ENCODE peak calls at places on chromosomes 12 and 14, in five cellular contexts. One of them, this sample, is unnamed.

GRCh38 chr12:98137278-98137677 is 378.1 kb upstream of the TMPO start:
- DNase-seq in substantia nigra: no peak
- DNase-seq in AG04450: no peak
- DNase-seq in spleen: no peak
- DNase-seq in GM03348: no peak
- DNase-seq in this sample: no peak

GRCh38 chr14:53894456-53894855 is 62.2 kb downstream of the BMP4 start:
- DNase-seq in substantia nigra: no peak
- DNase-seq in AG04450: no peak
- DNase-seq in spleen: no peak
- DNase-seq in GM03348: peak
- DNase-seq in this sample: peak

GRCh38 chr12:88903333-88903732 is 323.1 kb upstream of the KITLG start:
- DNase-seq in substantia nigra: no peak
- DNase-seq in AG04450: no peak
- DNase-seq in spleen: no peak
- DNase-seq in GM03348: no peak
- DNase-seq in this sample: no peak

GRCh38 chr12:41188058-41188840 is at the start of gene PDZRN4:
- DNase-seq in substantia nigra: no peak
- DNase-seq in AG04450: no peak
- DNase-seq in spleen: peak
- DNase-seq in GM03348: peak
- DNase-seq in this sample: no peak

GRCh38 chr12:53611304-53611703 is 14.9 kb downstream of the ATF7 start:
- DNase-seq in substantia nigra: no peak
- DNase-seq in AG04450: no peak
- DNase-seq in spleen: no peak
- DNase-seq in GM03348: no peak
- DNase-seq in this sample: no peak

GRCh38 chr14:100748944-100749343 is 22.3 kb downstream of the DLK1 start:
- DNase-seq in substantia nigra: no peak
- DNase-seq in AG04450: no peak
- DNase-seq in spleen: peak
- DNase-seq in GM03348: no peak
- DNase-seq in this sample: no peak

GRCh38 chr14:103669370-103669769 is 40.4 kb downstream of the KLC1 start:
- DNase-seq in substantia nigra: no peak
- DNase-seq in AG04450: no peak
- DNase-seq in spleen: no peak
- DNase-seq in GM03348: no peak
- DNase-seq in this sample: no peak

GRCh38 chr14:103108749-103109207 is 14.3 kb downstream of the EXOC3L4 start:
- DNase-seq in substantia nigra: no peak
- DNase-seq in AG04450: no peak
- DNase-seq in spleen: no peak
- DNase-seq in GM03348: peak
- DNase-seq in this sample: peak

GRCh38 chr12:66514581-66514980 is 164.3 kb downstream of the GRIP1 start:
- DNase-seq in substantia nigra: no peak
- DNase-seq in AG04450: no peak
- DNase-seq in spleen: no peak
- DNase-seq in GM03348: peak
- DNase-seq in this sample: no peak

GRCh38 chr12:55676707-55677106 is 31.0 kb downstream of the ITGA7 start:
- DNase-seq in substantia nigra: no peak
- DNase-seq in AG04450: no peak
- DNase-seq in spleen: no peak
- DNase-seq in GM03348: no peak
- DNase-seq in this sample: no peak

GRCh38 chr12:50101663-50102062 is 2.1 kb upstream of the GPD1 start:
- DNase-seq in substantia nigra: no peak
- DNase-seq in AG04450: peak
- DNase-seq in spleen: no peak
- DNase-seq in GM03348: peak
- DNase-seq in this sample: peak

GRCh38 chr12:11652351-11653040 is 3.0 kb downstream of the ETV6 start:
- DNase-seq in substantia nigra: peak
- DNase-seq in AG04450: no peak
- DNase-seq in spleen: peak
- DNase-seq in GM03348: peak
- DNase-seq in this sample: no peak

GRCh38 chr14:85534435-85534834 is 4.5 kb downstream of the FLRT2 start:
- DNase-seq in substantia nigra: no peak
- DNase-seq in AG04450: no peak
- DNase-seq in spleen: no peak
- DNase-seq in GM03348: peak
- DNase-seq in this sample: no peak

GRCh38 chr14:104019029-104019428 is 66.5 kb upstream of the ASPG start:
- DNase-seq in substantia nigra: no peak
- DNase-seq in AG04450: no peak
- DNase-seq in spleen: no peak
- DNase-seq in GM03348: no peak
- DNase-seq in this sample: no peak

GRCh38 chr14:50678163-50678562 is 10.1 kb upstream of the SAV1 start:
- DNase-seq in substantia nigra: no peak
- DNase-seq in AG04450: no peak
- DNase-seq in spleen: no peak
- DNase-seq in GM03348: no peak
- DNase-seq in this sample: peak

GRCh38 chr12:74145328-74145727 is 392.3 kb upstream of the ATXN7L3B start:
- DNase-seq in substantia nigra: no peak
- DNase-seq in AG04450: no peak
- DNase-seq in spleen: no peak
- DNase-seq in GM03348: no peak
- DNase-seq in this sample: no peak

GRCh38 chr12:90712671-90713070 is 242.3 kb downstream of the CCER1 start:
- DNase-seq in substantia nigra: no peak
- DNase-seq in AG04450: no peak
- DNase-seq in spleen: no peak
- DNase-seq in GM03348: peak
- DNase-seq in this sample: no peak

GRCh38 chr12:106136263-106136662 is 2.5 kb downstream of the NUAK1 start:
- DNase-seq in substantia nigra: peak
- DNase-seq in AG04450: peak
- DNase-seq in spleen: peak
- DNase-seq in GM03348: peak
- DNase-seq in this sample: peak

GRCh38 chr14:29925736-29926135 is 1.9 kb downstream of the PRKD1 start:
- DNase-seq in substantia nigra: no peak
- DNase-seq in AG04450: no peak
- DNase-seq in spleen: no peak
- DNase-seq in GM03348: peak
- DNase-seq in this sample: no peak

GRCh38 chr12:124512667-124513296 is 54.6 kb downstream of the NCOR2 start:
- DNase-seq in substantia nigra: peak
- DNase-seq in AG04450: peak
- DNase-seq in spleen: no peak
- DNase-seq in GM03348: peak
- DNase-seq in this sample: peak

GRCh38 chr14:65252471-65253255 is 150.3 kb upstream of the MAX start:
- DNase-seq in substantia nigra: no peak
- DNase-seq in AG04450: no peak
- DNase-seq in spleen: no peak
- DNase-seq in GM03348: no peak
- DNase-seq in this sample: no peak